ENCODE peak calls at places on chromosomes 16 and 17, in four cellular contexts. C is CD8-positive, alpha-beta T cell; A is right atrium auricular region; N is psoas muscle. Y is an unnamed sample.

GRCh38 chr17:43827596-43827995 is 5.3 kb downstream of the MPP3 start:
- DNase-seq in C (no peak), A (no peak), N (no peak), Y (no peak)

GRCh38 chr16:83768976-83769375 is 38.8 kb upstream of the HSBP1 start:
- DNase-seq in C (no peak), A (no peak), N (no peak), Y (no peak)

GRCh38 chr17:71039391-71039790 is 870.1 kb downstream of the KCNJ2 start:
- DNase-seq in C (no peak), A (no peak), N (no peak), Y (no peak)

GRCh38 chr16:67278773-67279295 is 498 bp upstream of the PLEKHG4 start:
- DNase-seq in C (peak; percentile 35), A (no peak), N (peak; percentile 56), Y (peak; percentile 78)

GRCh38 chr16:47310792-47311211 is 150.1 kb downstream of the ITFG1 start:
- DNase-seq in C (no peak), A (no peak), N (no peak), Y (no peak)

GRCh38 chr16:29824589-29825144 is 4.4 kb downstream of the MVP start:
- DNase-seq in C (no peak), A (no peak), N (no peak), Y (no peak)

GRCh38 chr17:77188084-77189066 is 47.6 kb downstream of the SEC14L1 start:
- DNase-seq in C (no peak), A (no peak), N (no peak), Y (no peak)

GRCh38 chr16:56944954-56945839 is 13.3 kb downstream of the HERPUD1 start:
- DNase-seq in C (no peak), A (no peak), N (no peak), Y (no peak)

GRCh38 chr16:86834451-86835035 is 256.2 kb downstream of the FOXL1 start:
- DNase-seq in C (no peak), A (no peak), N (no peak), Y (no peak)

GRCh38 chr17:4636474-4637100 is 4.9 kb downstream of the ALOX15 start:
- DNase-seq in C (no peak), A (no peak), N (no peak), Y (no peak)

GRCh38 chr17:45123930-45124796 is 8.2 kb downstream of the PLCD3 start:
- DNase-seq in C (peak; percentile 25), A (peak; percentile 82), N (peak; percentile 85), Y (no peak)

GRCh38 chr17:49520386-49521087 is 25.4 kb downstream of the NGFR start:
- DNase-seq in C (no peak), A (no peak), N (no peak), Y (no peak)

GRCh38 chr17:6456914-6457687 is 12.8 kb downstream of the PIMREG start:
- DNase-seq in C (no peak), A (no peak), N (peak; percentile 51), Y (no peak)

GRCh38 chr17:14092808-14093207 is 23.5 kb downstream of the COX10 start:
- DNase-seq in C (no peak), A (no peak), N (no peak), Y (no peak)

GRCh38 chr17:35713069-35713728 is 18.2 kb upstream of the RASL10B start:
- DNase-seq in C (no peak), A (no peak), N (no peak), Y (no peak)

GRCh38 chr17:57557363-57557762 is 187.7 kb downstream of the CCDC182 start:
- DNase-seq in C (no peak), A (no peak), N (no peak), Y (no peak)

GRCh38 chr17:16974569-16975265 is 2.8 kb upstream of the TNFRSF13B start:
- DNase-seq in C (no peak), A (no peak), N (no peak), Y (no peak)

GRCh38 chr16:17231972-17232371 is 238.8 kb downstream of the XYLT1 start:
- DNase-seq in C (no peak), A (no peak), N (no peak), Y (no peak)

GRCh38 chr16:85901110-85901509 is 2.1 kb downstream of the IRF8 start:
- DNase-seq in C (no peak), A (no peak), N (no peak), Y (no peak)

GRCh38 chr16:86765389-86766026 is 187.2 kb downstream of the FOXL1 start:
- DNase-seq in C (no peak), A (no peak), N (no peak), Y (no peak)

GRCh38 chr16:168424-168823 is 2.6 kb downstream of the HBM start:
- DNase-seq in C (no peak), A (no peak), N (no peak), Y (no peak)

GRCh38 chr17:11144358-11145233 is 96.4 kb upstream of the SHISA6 start:
- DNase-seq in C (no peak), A (no peak), N (no peak), Y (no peak)

GRCh38 chr16:19338335-19338734 is 52.8 kb downstream of the CLEC19A start:
- DNase-seq in C (no peak), A (no peak), N (no peak), Y (no peak)

GRCh38 chr17:59550703-59551102 is 14.7 kb upstream of the DHX40 start:
- DNase-seq in C (no peak), A (no peak), N (no peak), Y (no peak)

GRCh38 chr17:3794890-3795757 is 5.9 kb downstream of the ITGAE start:
- DNase-seq in C (peak; percentile 75), A (no peak), N (no peak), Y (no peak)

GRCh38 chr16:54282202-54282922 is 4.2 kb downstream of the IRX3 start:
- DNase-seq in C (no peak), A (peak; percentile 72), N (peak; percentile 73), Y (peak; percentile 62)

GRCh38 chr17:72182256-72182890 is 61.6 kb downstream of the SOX9 start:
- DNase-seq in C (no peak), A (no peak), N (no peak), Y (no peak)

GRCh38 chr16:56965939-56966515 is 4.3 kb downstream of the CETP start:
- DNase-seq in C (no peak), A (no peak), N (no peak), Y (no peak)

GRCh38 chr16:11835891-11836652 is 15.3 kb downstream of the RSL1D1 start:
- DNase-seq in C (no peak), A (no peak), N (no peak), Y (no peak)

GRCh38 chr16:53754938-53755910 is 51.3 kb downstream of the FTO start:
- DNase-seq in C (no peak), A (no peak), N (peak; percentile 64), Y (no peak)

GRCh38 chr17:75011788-75012319 is 616 bp upstream of the MRPL58 start:
- DNase-seq in C (no peak), A (peak; percentile 79), N (peak; percentile 81), Y (no peak)

GRCh38 chr17:66255112-66255511 is 25.9 kb upstream of the APOH start:
- DNase-seq in C (peak; percentile 35), A (no peak), N (no peak), Y (peak; percentile 48)

GRCh38 chr17:12545877-12546513 is 119.7 kb upstream of the MYOCD start:
- DNase-seq in C (no peak), A (no peak), N (no peak), Y (peak; percentile 62)

GRCh38 chr17:56629450-56630187 is 36.1 kb downstream of the NOG start:
- DNase-seq in C (peak; percentile 14), A (no peak), N (no peak), Y (no peak)

GRCh38 chr17:42541041-42541833 is 5.2 kb downstream of the NAGLU start:
- DNase-seq in C (peak; percentile 41), A (no peak), N (peak; percentile 40), Y (no peak)

GRCh38 chr16:83272201-83272600 is 535.6 kb upstream of the HSBP1 start:
- DNase-seq in C (no peak), A (no peak), N (no peak), Y (no peak)

GRCh38 chr17:17398188-17398927 is 78.4 kb upstream of the MED9 start:
- DNase-seq in C (no peak), A (peak; percentile 80), N (peak; percentile 87), Y (no peak)

GRCh38 chr17:79552824-79553223 is 58.0 kb downstream of the RBFOX3 start:
- DNase-seq in C (no peak), A (no peak), N (no peak), Y (no peak)

GRCh38 chr17:48011405-48012150 is 26.0 kb downstream of the COPZ2 start:
- DNase-seq in C (peak; percentile 42), A (no peak), N (peak; percentile 63), Y (peak; percentile 73)
- TF ChIP-seq CTCF in C (peak; percentile 60), A (no peak), N (peak; percentile 32), Y (peak; percentile 66)

GRCh38 chr16:2292221-2292620 is 24.3 kb upstream of the RNPS1 start:
- DNase-seq in C (no peak), A (no peak), N (no peak), Y (no peak)
- TF ChIP-seq CTCF in C (no peak), A (no peak), N (no peak), Y (no peak)

DNA sequence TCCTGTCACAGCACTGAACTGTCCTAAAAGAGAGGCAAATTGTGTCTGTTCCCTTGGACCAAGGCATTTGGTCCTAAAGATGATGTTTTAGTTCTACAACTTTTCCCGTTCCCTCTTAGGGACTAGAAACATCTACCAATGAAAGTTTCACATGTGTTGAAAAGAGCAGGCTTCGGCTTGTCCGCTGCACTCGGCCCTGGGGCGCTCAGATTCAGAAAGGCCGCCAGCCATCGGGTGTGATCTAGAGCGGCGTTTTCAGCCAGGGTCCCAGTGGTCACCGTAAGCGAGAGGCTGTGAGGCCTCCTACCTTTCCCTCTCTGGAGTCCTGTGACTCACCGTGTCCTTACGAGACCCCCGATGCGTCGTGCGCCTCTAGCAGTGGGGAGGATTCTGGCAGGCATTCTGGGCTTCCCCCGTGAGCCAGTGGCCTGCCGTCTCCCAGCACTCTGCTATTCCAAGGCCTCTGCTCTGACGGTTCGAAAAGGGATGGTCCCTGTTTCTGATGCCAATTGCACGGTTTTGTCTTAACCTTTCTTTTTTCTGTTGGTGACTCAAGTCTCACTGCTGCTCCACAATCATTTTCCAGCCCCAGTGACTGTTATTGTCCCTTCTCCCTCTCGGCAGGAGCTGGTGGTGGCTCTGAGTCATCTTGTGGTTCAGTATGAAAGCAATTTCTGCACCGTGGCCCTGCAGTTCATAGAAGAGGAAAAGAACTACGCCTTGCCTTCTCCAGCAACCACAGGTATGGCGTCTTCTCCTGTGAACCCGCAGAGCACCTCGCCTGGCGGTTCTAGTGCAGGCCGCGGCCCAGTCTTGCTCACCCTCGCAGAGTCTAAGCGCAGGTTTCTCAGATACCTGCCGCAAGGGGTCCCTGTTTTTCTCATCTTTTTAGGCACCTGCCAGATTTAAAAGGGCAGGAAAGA is 100.3 kb upstream of the CHMP6 start:
- DNase-seq in C (peak; percentile 65), A (no peak), N (peak; percentile 57), Y (peak; percentile 72)
- TF ChIP-seq CTCF in C (no peak), A (no peak), N (no peak), Y (no peak)

GRCh38 chr17:31211352-31212012 is 85.6 kb downstream of the OMG start:
- DNase-seq in C (no peak), A (no peak), N (no peak), Y (no peak)

DNA sequence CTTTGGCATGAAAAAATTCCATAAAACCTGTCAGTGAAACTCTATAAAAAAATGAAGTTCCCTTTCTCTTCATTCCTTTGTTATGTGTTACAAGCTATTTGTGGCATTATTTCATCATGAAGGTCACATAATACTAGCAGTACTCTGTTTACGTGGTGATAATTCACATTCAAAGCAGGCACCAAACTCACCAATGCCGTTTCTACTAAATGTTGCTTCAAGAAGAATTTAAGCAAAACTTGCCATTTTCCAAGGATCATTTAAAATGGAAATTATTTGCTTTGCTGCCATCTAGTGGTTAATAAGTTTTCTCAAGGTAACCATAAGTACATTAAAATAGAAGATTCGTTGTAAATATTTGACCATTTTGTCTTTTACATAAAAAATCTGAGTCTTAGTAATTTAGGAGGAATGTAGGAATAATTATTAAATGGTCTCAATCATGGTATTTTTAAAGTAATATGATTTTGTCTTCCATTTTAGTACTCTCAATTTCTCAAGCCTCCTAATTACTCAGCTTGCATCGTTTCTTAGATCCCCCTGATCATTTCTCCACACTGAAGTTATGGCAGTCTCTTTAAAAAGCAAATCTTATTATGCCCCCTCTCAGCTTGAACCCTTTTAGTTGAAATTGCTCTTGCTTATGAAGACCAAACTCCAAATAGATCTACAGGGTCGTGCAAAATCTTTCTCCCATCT is 80.8 kb downstream of the OMG start:
- DNase-seq in C (no peak), A (no peak), N (no peak), Y (peak; percentile 21)
- TF ChIP-seq CTCF in C (peak; percentile 65), A (peak; percentile 63), N (peak; percentile 65), Y (peak; percentile 33)